ENCODE peak calls at places on chromosomes 1 and 21, in seven cellular contexts. J, B, L, P, G, V and M are unnamed samples.

GRCh38 chr1:156524481-156524869 is 23.9 kb upstream of the MEF2D start:
- DNase-seq in J (no peak), B (no peak), L (no peak), P (no peak), G (no peak), V (no peak), M (no peak)

GRCh38 chr21:31374430-31374829 is 30.4 kb upstream of the TIAM1 start:
- DNase-seq in J (no peak), B (no peak), L (no peak), P (no peak), G (no peak), V (no peak), M (no peak)

GRCh38 chr1:162136760-162137537 is 67.5 kb downstream of the NOS1AP start:
- DNase-seq in J (peak), B (no peak), L (peak), P (peak), G (peak), V (no peak), M (peak)

GRCh38 chr1:40036574-40036973 is 4.0 kb upstream of the CAP1 start:
- DNase-seq in J (peak), B (peak), L (no peak), P (peak), G (no peak), V (no peak), M (peak)

GRCh38 chr1:94118013-94118412 is 2.9 kb downstream of the ABCA4 start:
- DNase-seq in J (no peak), B (no peak), L (no peak), P (no peak), G (no peak), V (peak), M (no peak)

GRCh38 chr1:65027699-65028358 is 61.5 kb upstream of the JAK1 start:
- DNase-seq in J (peak), B (peak), L (no peak), P (peak), G (no peak), V (no peak), M (no peak)

GRCh38 chr1:115301438-115302020 is 36.5 kb downstream of the NGF start:
- DNase-seq in J (no peak), B (no peak), L (no peak), P (no peak), G (no peak), V (no peak), M (no peak)

GRCh38 chr1:209483691-209484090 is 99.8 kb upstream of the CAMK1G start:
- DNase-seq in J (no peak), B (no peak), L (no peak), P (no peak), G (no peak), V (no peak), M (no peak)

GRCh38 chr1:70667771-70668170 is 256.7 kb downstream of the CTH start:
- DNase-seq in J (no peak), B (no peak), L (no peak), P (no peak), G (no peak), V (no peak), M (peak)

GRCh38 chr21:44395260-44395659 is 41.8 kb downstream of the TRPM2 start:
- DNase-seq in J (no peak), B (no peak), L (no peak), P (no peak), G (no peak), V (no peak), M (no peak)

GRCh38 chr1:25556791-25557476 is 13.5 kb downstream of the LDLRAP1 start:
- DNase-seq in J (no peak), B (peak), L (no peak), P (peak), G (no peak), V (no peak), M (no peak)

GRCh38 chr1:204025917-204026709 is 46.8 kb upstream of the SOX13 start:
- DNase-seq in J (no peak), B (no peak), L (no peak), P (no peak), G (no peak), V (no peak), M (no peak)

GRCh38 chr1:202834771-202835547 is 24.2 kb downstream of the PCAT6 start:
- DNase-seq in J (no peak), B (no peak), L (no peak), P (peak), G (no peak), V (no peak), M (no peak)

GRCh38 chr1:33306561-33307493 is 14.1 kb downstream of the A3GALT2 start:
- DNase-seq in J (no peak), B (peak), L (no peak), P (no peak), G (no peak), V (peak), M (no peak)

GRCh38 chr1:47229884-47230691 is 1.9 kb downstream of the TAL1 start:
- DNase-seq in J (peak), B (no peak), L (no peak), P (no peak), G (no peak), V (no peak), M (no peak)
- H3K4me3 ChIP-seq in J (no peak), B (peak), L (no peak), P (no peak), G (no peak), V (peak), M (no peak)

DNA sequence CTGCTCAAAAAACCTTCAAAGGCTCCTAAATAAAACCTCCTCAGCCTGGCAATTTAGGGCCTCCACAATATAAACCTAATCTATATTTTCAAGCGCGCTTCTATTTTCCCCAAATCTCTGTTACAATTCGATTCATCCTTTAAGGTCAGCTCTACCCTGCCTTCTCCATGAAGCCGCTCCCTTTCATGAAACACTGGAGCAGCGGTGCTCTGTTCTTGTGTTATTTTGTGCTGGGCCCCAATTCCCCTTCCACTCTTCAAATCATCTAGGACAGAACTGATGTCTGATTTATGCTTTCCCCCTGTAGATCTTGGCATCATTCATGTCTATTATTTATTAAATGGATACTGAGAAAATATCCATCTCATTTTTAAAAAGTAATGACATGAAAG is 6.9 kb downstream of the ERRFI1 start:
- DNase-seq in J (peak), B (no peak), L (no peak), P (no peak), G (no peak), V (no peak), M (no peak)
- H3K4me3 ChIP-seq in J (peak), B (no peak), L (peak), P (peak), G (no peak), V (no peak), M (no peak)

DNA sequence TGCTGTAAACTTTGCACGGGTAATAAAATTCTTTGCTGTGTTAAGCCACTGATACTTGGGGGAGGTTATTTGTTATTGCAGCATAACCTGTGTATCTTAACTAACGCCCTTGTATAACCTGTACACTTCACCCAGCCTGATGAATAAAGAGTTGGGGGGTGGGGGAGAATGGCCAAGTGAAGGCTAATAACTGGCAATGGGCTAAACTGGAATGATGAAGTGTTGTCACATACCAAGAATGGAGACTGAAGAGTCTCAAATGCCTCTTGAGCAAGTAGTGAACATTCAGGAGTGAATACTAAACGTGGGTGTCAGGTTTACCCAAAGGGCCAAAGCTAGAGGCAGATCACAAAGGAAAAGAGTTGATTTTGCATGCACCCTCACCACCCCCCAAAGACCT is 169.4 kb downstream of the C1orf94 start:
- DNase-seq in J (no peak), B (no peak), L (no peak), P (no peak), G (no peak), V (no peak), M (no peak)
- H3K4me3 ChIP-seq in J (no peak), B (no peak), L (no peak), P (no peak), G (no peak), V (no peak), M (no peak)

DNA sequence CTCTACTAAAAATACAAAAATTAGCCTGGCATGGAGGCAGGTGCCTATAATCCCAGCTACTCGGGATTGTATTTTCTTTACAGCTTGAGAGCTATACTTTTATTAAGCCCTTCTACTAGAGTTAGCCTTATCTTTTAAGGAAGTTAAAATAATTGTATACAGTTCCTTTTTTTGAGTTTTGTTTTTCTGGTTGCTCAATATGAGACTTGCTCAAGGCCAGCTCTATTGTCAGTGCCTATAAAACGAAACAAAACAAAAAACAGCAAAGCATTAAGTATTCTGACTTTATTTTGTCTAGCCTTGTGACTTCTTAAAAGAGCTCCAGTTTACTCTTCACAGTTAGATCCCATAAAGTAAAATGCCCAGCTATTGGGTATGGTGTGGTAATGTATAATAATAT is 17.2 kb downstream of the PKN2 start:
- DNase-seq in J (no peak), B (no peak), L (no peak), P (no peak), G (no peak), V (no peak), M (no peak)
- H3K4me3 ChIP-seq in J (no peak), B (no peak), L (no peak), P (no peak), G (no peak), V (no peak), M (no peak)

DNA sequence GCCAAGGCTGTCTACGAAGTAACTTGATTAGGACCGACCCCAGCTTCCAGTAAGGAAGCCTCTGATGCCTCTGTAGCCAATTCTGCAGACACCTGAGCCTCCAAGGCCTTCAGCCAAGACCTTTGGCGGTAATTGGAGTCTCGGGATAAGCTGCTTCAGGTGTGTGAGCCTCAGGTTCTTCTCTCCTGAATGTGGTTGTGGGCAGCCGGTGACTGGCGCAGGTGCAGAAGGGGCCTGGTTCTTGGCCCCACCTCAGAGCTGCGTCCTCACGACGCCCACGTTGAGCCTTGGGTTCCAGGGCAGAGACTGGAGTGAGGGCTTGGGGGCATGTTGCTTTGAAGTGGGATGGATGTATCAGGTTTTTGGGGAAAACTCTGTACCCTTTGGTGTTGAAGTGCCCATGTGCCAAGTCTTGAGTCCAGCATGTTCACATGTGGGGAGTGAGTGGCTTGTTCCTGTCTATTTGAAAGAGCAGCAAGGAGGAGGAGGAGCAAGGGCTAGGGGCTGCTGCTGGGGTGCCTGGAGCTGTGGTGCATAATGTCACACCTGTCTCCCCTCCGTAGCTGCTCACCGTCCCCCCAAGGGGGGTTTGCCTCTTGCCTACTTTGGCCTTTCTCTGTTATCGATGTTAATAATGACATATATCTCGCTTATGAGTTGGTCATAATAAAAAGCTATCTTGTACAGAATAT is 1.4 kb downstream of the PSEN2 start:
- DNase-seq in J (no peak), B (no peak), L (no peak), P (no peak), G (no peak), V (peak), M (no peak)
- H3K4me3 ChIP-seq in J (no peak), B (peak), L (peak), P (peak), G (no peak), V (peak), M (no peak)

GRCh38 chr21:37531402-37532042 is 164.9 kb downstream of the DYRK1A start:
- DNase-seq in J (no peak), B (peak), L (no peak), P (no peak), G (no peak), V (peak), M (no peak)
- H3K4me3 ChIP-seq in J (no peak), B (peak), L (no peak), P (no peak), G (no peak), V (no peak), M (no peak)